ENCODE peak calls at places on chromosomes 1 and 21, in ten cellular contexts. H is ascending aorta, Z is IMR-90, N is heart right ventricle, V is uterus, B is trophoblast cell, Y is substantia nigra, K is prostate gland, F is colonic mucosa, Q is mammary epithelial cell. T is an unnamed sample.

GRCh38 chr1:202639500-202639899 is 70.8 kb downstream of the SYT2 start:
- DNase-seq in F (no peak), Y (no peak), N (no peak), Q (no peak), B (no peak), H (no peak), Z (peak), K (no peak), V (no peak), T (no peak)

GRCh38 chr1:201153474-201154388 is 543 bp downstream of the TMEM9 start:
- DNase-seq in Z (peak), V (no peak), Q (no peak), H (no peak), K (no peak), Y (no peak), N (no peak), F (no peak), B (peak), T (peak)

GRCh38 chr21:26948194-26948593 is 18.7 kb downstream of the ADAMTS5 start:
- DNase-seq in B (no peak), Z (peak), Q (no peak), H (no peak), N (no peak), F (no peak), V (no peak), K (no peak), Y (no peak), T (no peak)

GRCh38 chr1:167332503-167332902 is 111.8 kb downstream of the POU2F1 start:
- DNase-seq in H (no peak), B (no peak), Q (no peak), F (no peak), Y (no peak), N (no peak), V (no peak), Z (peak), K (no peak), T (no peak)

GRCh38 chr1:66396212-66396890 is 137.6 kb upstream of the SGIP1 start:
- DNase-seq in H (no peak), N (no peak), F (no peak), Y (no peak), V (no peak), B (peak), Q (no peak), K (no peak), Z (no peak), T (no peak)

GRCh38 chr1:193850745-193851144 is 664.3 kb upstream of the B3GALT2 start:
- DNase-seq in Z (peak), B (no peak), Y (no peak), F (no peak), N (no peak), K (no peak), H (no peak), V (no peak), Q (no peak), T (no peak)

GRCh38 chr1:204927673-204928641 is 57.3 kb downstream of the NFASC start:
- DNase-seq in Z (no peak), Y (no peak), N (no peak), H (no peak), F (peak), V (no peak), K (no peak), B (no peak), Q (no peak), T (no peak)

GRCh38 chr1:227942021-227942715 is 5.6 kb downstream of the WNT9A start:
- DNase-seq in K (no peak), N (no peak), H (no peak), Y (no peak), Q (no peak), B (no peak), F (peak), Z (no peak), V (no peak), T (no peak)

GRCh38 chr1:151825811-151826660 is 5.6 kb downstream of the RORC start:
- DNase-seq in Q (no peak), V (no peak), B (no peak), K (no peak), Y (no peak), N (no peak), H (no peak), F (peak), Z (no peak), T (no peak)

GRCh38 chr1:19468397-19468956 is 16.9 kb downstream of the CAPZB start:
- DNase-seq in K (no peak), V (no peak), N (peak), F (peak), H (no peak), Q (no peak), B (no peak), Y (no peak), Z (no peak), T (peak)

GRCh38 chr1:110464340-110464739 is 13.4 kb downstream of the PROK1 start:
- DNase-seq in V (no peak), B (peak), F (no peak), N (no peak), H (no peak), K (no peak), Y (no peak), Q (peak), Z (peak), T (no peak)

DNA sequence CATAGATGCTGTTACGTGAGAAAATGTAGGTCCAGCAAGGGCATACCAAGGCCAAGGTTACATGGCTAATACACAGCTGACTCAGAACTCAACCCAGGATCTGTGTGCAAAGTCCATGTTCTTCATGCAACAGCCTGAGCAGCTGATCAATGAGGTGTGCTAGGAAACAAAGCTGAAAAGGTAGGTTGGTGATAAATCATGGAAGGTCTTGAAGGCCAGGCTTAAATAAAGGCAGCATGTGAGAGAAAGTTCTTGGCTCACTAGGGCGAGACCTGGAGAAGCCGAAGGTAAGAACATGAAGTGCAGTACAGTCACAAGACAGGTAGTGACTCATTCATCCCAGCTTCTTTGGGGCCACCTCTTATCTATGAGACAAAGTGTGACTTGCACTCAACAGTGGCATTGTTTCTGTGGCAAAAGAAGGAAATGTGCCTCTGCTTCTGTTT is 33.4 kb downstream of the TLR5 start:
- DNase-seq in H (no peak), N (no peak), F (no peak), Q (peak), Y (no peak), V (no peak), K (no peak), Z (no peak), B (no peak), T (peak)
- H3K27ac ChIP-seq in H (no peak), N (no peak), F (no peak), Q (no peak), Y (no peak), V (no peak), K (no peak), Z (no peak), B (no peak), T (no peak)

DNA sequence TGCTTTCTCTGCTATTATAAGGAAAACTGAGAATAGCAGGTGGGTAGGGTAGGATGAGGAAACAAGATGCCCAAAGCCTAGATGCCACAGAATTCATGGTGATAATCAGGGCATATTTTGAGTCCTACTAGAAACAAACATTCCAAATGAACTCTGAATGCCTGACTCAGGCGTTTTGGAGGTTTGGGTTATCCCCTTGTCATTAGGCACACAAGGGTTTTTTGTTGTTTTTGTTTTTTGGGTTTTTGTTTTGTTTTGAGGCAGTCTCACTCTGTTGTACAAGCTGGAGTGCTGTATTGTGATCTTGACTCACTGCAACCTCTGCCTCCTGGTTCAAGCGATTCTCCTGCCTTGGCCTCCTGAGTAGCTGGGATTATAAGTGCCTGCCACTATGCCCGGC is 19.2 kb downstream of the SYNC start:
- DNase-seq in Y (no peak), Q (no peak), H (no peak), Z (no peak), V (no peak), K (no peak), F (no peak), B (no peak), N (no peak), T (no peak)
- H3K27ac ChIP-seq in Y (peak), Q (no peak), H (peak), Z (no peak), V (peak), K (no peak), F (no peak), B (no peak), N (no peak), T (no peak)

GRCh38 chr1:117612517-117613248 is 6.8 kb downstream of the TENT5C start:
- DNase-seq in Q (peak), Y (no peak), Z (peak), F (peak), B (peak), V (peak), H (no peak), N (no peak), K (no peak), T (no peak)
- H3K27ac ChIP-seq in Q (no peak), Y (no peak), Z (peak), F (peak), B (no peak), V (peak), H (peak), N (peak), K (no peak), T (no peak)

DNA sequence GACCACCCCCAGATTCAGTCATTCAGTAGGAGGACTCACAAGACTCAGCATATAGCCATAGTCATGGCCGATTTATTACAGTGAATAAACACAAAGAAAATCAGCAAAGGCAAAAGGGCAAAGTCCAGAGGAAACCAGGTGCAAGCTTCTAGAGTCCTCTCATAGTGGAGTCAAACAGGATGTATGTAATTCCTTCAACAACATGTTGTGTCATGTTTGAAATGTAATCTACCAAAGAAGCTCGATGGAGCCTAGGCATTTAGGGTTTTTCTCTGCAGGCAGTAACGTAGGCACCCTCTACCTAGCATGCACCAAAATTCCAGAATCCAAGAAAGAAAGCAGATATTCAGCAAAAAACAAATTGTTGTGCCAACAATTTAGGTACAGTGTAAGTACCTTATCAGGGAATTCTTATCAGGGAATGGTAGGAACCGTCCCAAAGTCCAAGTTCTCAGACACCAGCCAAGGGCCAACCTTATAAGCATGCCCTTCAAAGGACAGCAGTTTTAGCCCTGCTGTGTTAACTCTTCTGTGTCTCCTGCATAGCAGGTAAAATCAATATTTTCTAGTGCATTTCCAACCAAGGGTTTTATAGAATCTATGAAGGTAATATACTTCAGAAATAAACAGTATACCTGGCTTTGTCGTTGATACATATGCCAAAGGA is 16.1 kb upstream of the SLAMF6 start:
- DNase-seq in B (peak), V (no peak), N (no peak), H (no peak), K (no peak), Z (no peak), F (peak), Q (peak), Y (no peak), T (peak)
- H3K27ac ChIP-seq in B (no peak), V (no peak), N (no peak), H (no peak), K (no peak), Z (no peak), F (peak), Q (no peak), Y (no peak), T (no peak)

GRCh38 chr1:153541641-153542569 is 1.2 kb upstream of the S100A5 start:
- DNase-seq in B (no peak), Q (no peak), Z (no peak), Y (no peak), N (no peak), V (no peak), H (no peak), F (no peak), K (no peak), T (no peak)

GRCh38 chr1:153544453-153545066 is 1.0 kb downstream of the S100A4 start:
- DNase-seq in B (no peak), Q (no peak), F (no peak), Z (no peak), H (no peak), N (no peak), K (no peak), V (no peak), Y (no peak), T (no peak)

GRCh38 chr1:153542956-153543737 is 2.4 kb upstream of the S100A5 start:
- DNase-seq in F (no peak), B (no peak), Y (no peak), K (no peak), H (no peak), V (no peak), Q (no peak), N (no peak), Z (no peak), T (no peak)

GRCh38 chr1:153545067-153546055 is at the start of gene S100A4:
- DNase-seq in Y (peak), K (peak), V (peak), F (peak), B (peak), N (peak), Q (peak), H (peak), Z (peak), T (peak)

DNA sequence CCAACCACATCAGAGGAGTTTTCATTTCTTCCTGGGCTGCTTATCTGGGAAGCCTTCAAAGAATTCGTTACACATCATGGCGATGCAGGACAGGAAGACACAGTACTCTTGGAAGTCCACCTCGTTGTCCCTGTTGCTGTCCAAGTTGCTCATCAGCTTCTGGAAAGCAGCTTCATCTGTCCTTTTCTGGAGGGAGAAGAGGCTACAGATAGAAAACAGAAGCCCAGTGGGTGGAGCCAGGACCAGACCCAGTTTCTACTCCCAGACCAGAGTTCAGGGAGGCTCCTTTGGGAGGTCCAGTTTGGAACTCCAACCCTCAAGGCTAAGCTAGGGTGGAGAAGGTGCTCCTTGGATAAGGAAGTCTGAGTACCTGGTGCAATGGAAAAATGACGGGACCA is 1.9 kb downstream of the S100A4 start:
- DNase-seq in N (no peak), H (no peak), K (no peak), Q (no peak), F (no peak), B (no peak), Z (no peak), Y (no peak), V (no peak), T (no peak)
- H3K27ac ChIP-seq in N (no peak), H (peak), K (no peak), Q (no peak), F (peak), B (no peak), Z (no peak), Y (no peak), V (peak), T (no peak)

DNA sequence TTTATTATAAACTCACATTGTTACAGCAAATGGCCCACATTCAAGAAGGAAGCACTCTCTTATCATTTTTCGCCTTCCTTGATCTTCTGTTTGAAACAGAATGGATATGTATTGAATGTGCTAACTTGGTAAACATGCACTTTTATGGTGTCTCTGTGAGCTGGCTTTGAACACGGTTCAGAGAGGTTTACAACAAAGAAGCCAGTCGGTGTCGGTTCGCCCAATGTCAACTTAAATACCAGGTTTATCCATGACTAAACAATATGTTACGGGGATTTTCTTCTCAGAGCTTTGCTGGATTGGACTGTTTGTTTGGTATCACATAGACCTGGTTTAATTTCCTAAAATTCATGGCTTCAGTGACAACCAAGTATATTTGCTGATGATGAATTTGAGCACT is 226.4 kb downstream of the TGFB2 start:
- DNase-seq in B (no peak), Z (no peak), K (peak), H (no peak), F (no peak), N (no peak), Y (no peak), V (no peak), Q (no peak), T (no peak)
- H3K27ac ChIP-seq in B (no peak), Z (no peak), K (no peak), H (no peak), F (no peak), N (no peak), Y (no peak), V (no peak), Q (no peak), T (no peak)

T was measured in foreskin keratinocyte.